ENCODE peak calls at places on chromosome 15, in six cellular contexts. H, R, T, U, L and C are unnamed samples.

GRCh38 chr15:62462268-62462667 is 297.2 kb upstream of the C2CD4B start:
- DNase-seq in H (no peak), R (no peak), T (no peak), U (no peak), L (no peak), C (no peak)

GRCh38 chr15:94722025-94722636 is 490.8 kb downstream of the MCTP2 start:
- DNase-seq in H (no peak), R (no peak), T (no peak), U (no peak), L (no peak), C (no peak)

GRCh38 chr15:27673766-27674445 is 425.2 kb downstream of the OCA2 start:
- DNase-seq in H (no peak), R (no peak), T (no peak), U (no peak), L (no peak), C (no peak)

GRCh38 chr15:97978408-97979130 is 18.1 kb downstream of the ARRDC4 start:
- DNase-seq in H (no peak), R (no peak), T (no peak), U (no peak), L (no peak), C (no peak)

GRCh38 chr15:53297828-53298227 is 461.6 kb downstream of the WDR72 start:
- DNase-seq in H (no peak), R (no peak), T (no peak), U (no peak), L (no peak), C (no peak)

GRCh38 chr15:91941871-91942270 is 88.4 kb downstream of the SLCO3A1 start:
- DNase-seq in H (no peak), R (no peak), T (no peak), U (no peak), L (no peak), C (no peak)

GRCh38 chr15:62505761-62506160 is 340.7 kb upstream of the C2CD4B start:
- DNase-seq in H (no peak), R (no peak), T (no peak), U (no peak), L (no peak), C (no peak)

GRCh38 chr15:33960160-33960559 is 8.1 kb upstream of the CHRM5 start:
- DNase-seq in H (no peak), R (no peak), T (no peak), U (no peak), L (no peak), C (no peak)

DNA sequence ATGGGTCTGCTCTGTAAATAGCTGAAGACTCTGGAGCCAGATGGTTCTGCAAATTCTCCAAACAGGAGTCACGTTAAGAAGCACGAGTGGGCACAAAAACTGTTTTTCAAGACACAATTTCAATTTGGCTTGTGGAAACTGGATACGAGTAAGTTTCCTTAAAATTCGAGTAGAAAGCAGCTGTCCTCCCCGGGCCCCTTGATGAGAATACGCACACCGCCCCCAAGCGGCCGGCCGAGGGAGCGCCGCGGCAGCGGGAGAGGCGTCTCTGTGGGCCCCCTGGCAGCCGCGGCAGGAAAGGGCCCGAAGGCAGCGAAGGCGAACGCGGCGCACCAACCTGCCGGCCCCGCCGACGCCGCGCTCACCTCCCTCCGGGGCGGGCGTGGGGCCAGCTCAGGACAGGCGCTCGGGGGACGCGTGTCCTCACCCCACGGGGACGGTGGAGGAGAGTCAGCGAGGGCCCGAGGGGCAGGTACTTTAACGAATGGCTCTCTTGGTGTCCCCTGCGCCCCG is 706 bp upstream of the THBS1 start:
- DNase-seq in H (peak; percentile 81), R (peak; percentile 95), T (peak; percentile 94), U (peak; percentile 82), L (peak; percentile 92), C (peak; percentile 93)
- TF ChIP-seq CTCF in H (peak; percentile 91), R (peak; percentile 98), T (peak; percentile 90), U (peak; percentile 89), L (peak; percentile 90), C (peak; percentile 98)

GRCh38 chr15:45048784-45049631 is 26.0 kb downstream of the SORD start:
- DNase-seq in H (no peak), R (no peak), T (no peak), U (no peak), L (peak; percentile 38), C (no peak)
- H3K4me3 ChIP-seq in H (no peak overlapping the region), R (no peak overlapping the region), T (no peak overlapping the region), U (no peak overlapping the region), L (no peak overlapping the region), C (no peak overlapping the region)

DNA sequence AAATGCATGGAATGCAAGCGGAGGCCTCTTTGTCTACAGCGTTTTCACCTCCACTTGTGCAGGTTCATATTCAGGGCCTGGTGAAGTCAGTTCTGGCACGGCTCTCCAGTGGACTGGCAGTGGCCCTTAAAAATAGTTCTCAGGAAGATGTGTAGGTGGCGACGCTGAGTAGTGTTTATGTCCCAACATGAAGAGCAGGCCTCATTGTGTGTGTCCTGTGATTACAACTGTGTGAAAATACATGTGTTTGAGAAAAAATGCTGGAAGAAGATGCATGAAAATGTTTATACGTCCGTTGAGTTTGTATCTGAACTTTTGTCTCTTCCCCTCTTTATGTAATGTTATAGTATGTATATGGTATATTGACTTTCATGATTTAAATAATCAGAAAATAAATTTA is 7.2 kb downstream of the LIPC start:
- DNase-seq in H (no peak), R (no peak), T (no peak), U (no peak), L (no peak), C (peak; percentile 49)
- TF ChIP-seq CTCF in H (no peak), R (no peak), T (peak; percentile 18), U (no peak), L (no peak), C (peak; percentile 52)

GRCh38 chr15:57302640-57303257 is 73.6 kb upstream of the CGNL1 start:
- DNase-seq in H (no peak), R (no peak), T (no peak), U (no peak), L (no peak), C (no peak)
- H3K4me3 ChIP-seq in H (no peak overlapping the region), R (no peak overlapping the region), T (no peak overlapping the region), U (no peak overlapping the region), L (no peak overlapping the region), C (no peak overlapping the region)

GRCh38 chr15:99561476-99562230 is 4.1 kb upstream of the MEF2A start:
- DNase-seq in H (no peak), R (no peak), T (no peak), U (no peak), L (no peak), C (no peak)
- TF ChIP-seq CTCF in H (no peak), R (no peak), T (no peak), U (no peak), L (no peak), C (no peak)

GRCh38 chr15:89747708-89748682 is 3.1 kb downstream of the MESP1 start:
- DNase-seq in H (no peak), R (no peak), T (no peak), U (no peak), L (no peak), C (no peak)

GRCh38 chr15:89749526-89749925 is 1.5 kb downstream of the MESP1 start:
- DNase-seq in H (no peak), R (no peak), T (no peak), U (no peak), L (no peak), C (no peak)

GRCh38 chr15:89750560-89751542 is at the start of gene MESP1:
- DNase-seq in H (peak; percentile 89), R (peak; percentile 92), T (peak; percentile 92), U (peak; percentile 79), L (peak; percentile 92), C (peak; percentile 91)

GRCh38 chr15:89749951-89750559 is 994 bp downstream of the MESP1 start:
- DNase-seq in H (no peak), R (no peak), T (peak; percentile 35), U (peak; percentile 4), L (no peak), C (no peak)

GRCh38 chr15:89749059-89749458 is 2.0 kb downstream of the MESP1 start:
- DNase-seq in H (no peak), R (no peak), T (no peak), U (no peak), L (no peak), C (no peak)
- H3K4me3 ChIP-seq in H (no peak overlapping the region), R (no peak overlapping the region), T (no peak overlapping the region), U (no peak overlapping the region), L (no peak overlapping the region), C (no peak overlapping the region)

DNA sequence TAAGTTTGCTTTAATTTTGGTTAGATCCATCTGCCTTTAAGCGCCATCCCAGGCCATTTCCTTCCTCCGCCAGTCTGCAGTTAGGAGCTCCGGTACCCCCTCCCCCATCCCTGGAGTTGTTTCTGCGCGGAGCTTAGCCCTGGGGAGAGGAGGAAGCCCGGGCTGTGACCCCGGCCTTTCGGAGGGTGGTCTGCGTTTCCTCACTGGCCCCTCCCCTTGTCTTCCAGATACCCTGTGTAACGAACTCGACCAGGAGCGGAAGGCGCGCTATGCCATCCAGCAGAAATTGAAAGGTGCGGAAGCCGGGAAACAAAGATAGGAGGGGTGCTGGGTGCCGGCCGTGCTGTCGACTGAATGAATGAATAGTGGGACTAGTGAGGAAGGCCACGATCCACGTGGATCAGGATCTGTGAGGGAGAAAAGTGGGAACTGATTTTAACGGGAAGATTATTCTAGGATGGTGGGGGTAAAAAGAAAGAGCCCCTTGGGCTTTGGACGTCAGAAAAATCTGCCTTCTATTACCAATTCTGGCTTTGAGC is 6.8 kb downstream of the RNU6-1 start:
- DNase-seq in H (no peak), R (no peak), T (no peak), U (no peak), L (no peak), C (no peak)
- TF ChIP-seq CTCF in H (no peak), R (no peak), T (no peak), U (no peak), L (no peak), C (no peak)

GRCh38 chr15:100943074-100943473 is 23.9 kb downstream of the LRRK1 start:
- DNase-seq in H (no peak), R (no peak), T (no peak), U (no peak), L (no peak), C (no peak)

GRCh38 chr15:100941536-100941935 is 22.4 kb downstream of the LRRK1 start:
- DNase-seq in H (no peak), R (no peak), T (no peak), U (no peak), L (no peak), C (no peak)

GRCh38 chr15:100944237-100944875 is 25.2 kb downstream of the LRRK1 start:
- DNase-seq in H (no peak), R (no peak), T (no peak), U (no peak), L (no peak), C (no peak)

GRCh38 chr15:100940785-100941379 is 21.7 kb downstream of the LRRK1 start:
- DNase-seq in H (no peak), R (no peak), T (no peak), U (no peak), L (no peak), C (no peak)

GRCh38 chr15:100942656-100943055 is 23.5 kb downstream of the LRRK1 start:
- DNase-seq in H (no peak), R (no peak), T (no peak), U (no peak), L (no peak), C (no peak)
- H3K4me3 ChIP-seq in H (no peak overlapping the region), R (no peak overlapping the region), T (no peak overlapping the region), U (no peak overlapping the region), L (no peak overlapping the region), C (no peak overlapping the region)